ENCODE peak calls at places on chromosomes 7 and 10, in four cellular contexts. F is GM12878, V is HepG2, T is K562. I is an unnamed sample.

GRCh38 chr10:91758303-91759146 is 39.7 kb upstream of the TNKS2 start:
- DNase-seq in T (no peak), F (peak), V (peak), I (no peak)

GRCh38 chr7:92873776-92874175 is 37.4 kb upstream of the CDK6 start:
- DNase-seq in V (no peak), F (no peak), T (no peak), I (no peak)

GRCh38 chr7:134619627-134620331 is 26.9 kb upstream of the BPGM start:
- DNase-seq in V (no peak), T (no peak), F (no peak), I (no peak)

GRCh38 chr10:52615756-52616419 is 156.7 kb downstream of the MBL2 start:
- DNase-seq in V (no peak), T (no peak), F (no peak), I (no peak)

GRCh38 chr7:142012825-142013506 is 17.3 kb downstream of the MGAM start:
- DNase-seq in V (no peak), F (no peak), T (no peak), I (peak)

GRCh38 chr7:101950450-101951119 is 133.2 kb downstream of the CUX1 start:
- DNase-seq in T (peak), F (no peak), V (no peak), I (no peak)

GRCh38 chr10:84237199-84238051 is 3.9 kb downstream of the LRIT1 start:
- DNase-seq in F (no peak), T (peak), V (no peak), I (peak)

GRCh38 chr7:46321556-46322205 is 400.6 kb upstream of the IGFBP3 start:
- DNase-seq in F (no peak), T (no peak), V (peak), I (no peak)

GRCh38 chr7:106486331-106486730 is 174.6 kb downstream of the CCDC71L start:
- DNase-seq in T (no peak), V (no peak), F (no peak), I (no peak)

GRCh38 chr7:157480651-157481050 is 143.8 kb downstream of the DNAJB6 start:
- DNase-seq in V (no peak), F (no peak), T (no peak), I (no peak)

GRCh38 chr7:50591480-50592438 is 26.6 kb upstream of the DDC start:
- DNase-seq in F (peak), T (no peak), V (peak), I (no peak)

DNA sequence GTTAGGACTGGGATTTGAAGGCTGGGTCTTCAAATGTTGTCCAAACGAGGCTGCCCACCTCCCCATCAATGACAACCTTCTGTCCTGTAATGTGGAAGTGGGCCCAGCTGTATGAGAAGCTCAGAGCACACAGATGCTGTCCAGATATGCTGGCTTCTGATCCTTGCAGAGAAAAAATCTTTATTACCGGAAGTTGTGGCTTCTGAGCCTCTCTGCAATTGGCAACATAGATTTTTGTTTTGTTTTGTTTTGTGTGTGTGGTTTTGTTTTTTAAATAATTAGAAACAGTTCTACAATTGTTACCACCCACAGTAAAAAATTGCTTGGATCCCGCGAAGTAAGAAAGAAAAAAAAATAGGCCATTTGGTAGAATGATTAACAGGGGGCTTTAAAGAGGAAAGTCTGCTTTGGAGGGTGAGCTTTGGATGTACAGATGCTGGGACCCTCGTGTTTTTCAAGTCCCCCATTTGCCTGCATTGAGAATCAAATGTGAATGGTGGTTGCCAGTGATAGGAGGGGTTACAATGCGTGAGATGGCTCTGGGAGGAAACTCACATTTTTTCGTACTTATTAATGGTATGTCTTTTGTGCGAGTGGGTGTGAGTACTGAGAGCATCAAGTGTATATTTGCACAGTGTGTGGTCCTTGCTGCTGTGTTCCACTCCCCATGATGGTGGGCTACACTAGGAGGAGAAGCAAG is 153.2 kb downstream of the TCF7L2 start:
- DNase-seq in T (no peak), V (no peak), F (no peak), I (no peak)
- TF ChIP-seq CBFB in T (no peak), V (no peak), F (no peak), I (no peak)

GRCh38 chr10:86599729-86600128 is 54.6 kb upstream of the OPN4 start:
- DNase-seq in T (no peak), V (no peak), F (peak), I (peak)
- TF ChIP-seq CBFB in T (no peak), V (no peak), F (no peak), I (no peak)

DNA sequence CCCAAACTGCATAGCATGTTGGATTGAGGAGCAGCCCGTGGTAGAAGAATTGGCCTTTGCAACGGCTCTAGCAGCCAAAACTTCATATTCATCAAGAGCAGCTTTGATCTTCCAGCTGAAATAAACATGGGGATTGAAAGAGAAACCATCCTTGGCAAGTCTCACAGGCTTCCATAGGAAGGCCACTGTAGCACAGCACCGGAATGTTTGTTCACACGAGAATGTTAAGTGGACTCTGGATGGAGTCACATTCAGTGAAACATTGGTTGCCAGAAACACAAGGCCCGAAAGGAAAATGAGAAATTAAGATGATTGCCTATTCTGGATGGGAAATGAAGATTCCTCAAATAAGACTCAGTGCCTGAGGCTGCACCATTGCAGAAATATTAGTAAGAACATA is 97.4 kb downstream of the RAB18 start:
- DNase-seq in V (peak), F (no peak), T (no peak), I (no peak)
- TF ChIP-seq CBFB in V (no peak), F (no peak), T (no peak), I (no peak)

DNA sequence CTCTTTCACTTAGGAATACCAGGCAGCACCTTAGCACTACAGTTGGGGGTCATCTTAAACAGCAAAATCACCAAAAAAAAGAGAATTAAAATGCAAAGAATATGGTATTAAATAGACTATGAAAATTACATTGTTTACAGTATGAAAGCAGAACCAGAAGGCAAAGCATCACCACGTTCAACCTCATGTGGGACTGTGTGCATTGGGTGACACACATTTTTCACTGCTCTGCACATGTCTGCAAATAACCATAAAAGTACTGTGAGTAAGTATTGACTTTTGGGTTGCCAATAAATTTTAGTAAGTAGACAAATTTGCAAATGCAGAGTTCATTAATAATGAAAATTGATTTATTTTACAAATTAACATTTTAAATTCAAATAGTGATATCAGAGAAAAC is 232.1 kb upstream of the ZWINT start:
- DNase-seq in V (no peak), F (no peak), T (no peak), I (no peak)
- TF ChIP-seq CBFB in V (no peak), F (no peak), T (no peak), I (no peak)

GRCh38 chr10:61634711-61635110 is 28.0 kb upstream of the CABCOCO1 start:
- DNase-seq in T (no peak), V (no peak), F (no peak), I (no peak)

GRCh38 chr10:61629594-61629993 is 33.1 kb upstream of the CABCOCO1 start:
- DNase-seq in T (no peak), F (no peak), V (no peak), I (peak)

GRCh38 chr10:61635946-61636345 is 26.8 kb upstream of the CABCOCO1 start:
- DNase-seq in T (no peak), V (no peak), F (no peak), I (no peak)

GRCh38 chr10:61628875-61629513 is 33.7 kb upstream of the CABCOCO1 start:
- DNase-seq in F (no peak), V (peak), T (no peak), I (no peak)

GRCh38 chr10:61633665-61634064 is 29.1 kb upstream of the CABCOCO1 start:
- DNase-seq in V (no peak), F (no peak), T (no peak), I (no peak)
- TF ChIP-seq CBFB in V (no peak), F (no peak), T (no peak), I (no peak)

GRCh38 chr10:102139281-102140110 is 6.7 kb downstream of the PPRC1 start:
- DNase-seq in T (no peak), V (no peak), F (no peak), I (no peak)

GRCh38 chr10:102140913-102141540 is 8.2 kb downstream of the PPRC1 start:
- DNase-seq in F (no peak), T (no peak), V (no peak), I (no peak)

GRCh38 chr10:102141583-102142107 is 8.8 kb downstream of the PPRC1 start:
- DNase-seq in V (no peak), F (no peak), T (no peak), I (no peak)

GRCh38 chr10:102135956-102136526 is 3.2 kb downstream of the PPRC1 start:
- DNase-seq in V (no peak), F (no peak), T (no peak), I (no peak)

DNA sequence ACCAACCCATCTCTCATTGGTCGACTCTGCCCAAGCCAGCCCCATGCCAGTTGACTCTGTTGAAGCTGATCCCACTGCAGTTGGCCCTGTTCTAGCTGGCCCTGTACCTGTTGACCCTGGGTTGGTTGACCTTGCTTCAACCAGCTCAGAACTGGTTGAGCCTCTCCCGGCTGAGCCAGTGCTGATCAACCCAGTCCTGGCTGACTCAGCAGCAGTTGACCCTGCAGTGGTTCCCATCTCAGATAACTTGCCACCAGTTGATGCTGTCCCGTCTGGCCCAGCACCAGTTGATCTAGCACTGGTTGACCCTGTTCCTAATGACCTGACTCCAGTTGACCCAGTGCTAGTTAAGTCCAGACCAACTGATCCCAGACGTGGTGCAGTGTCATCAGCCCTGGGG is 7.4 kb downstream of the PPRC1 start:
- DNase-seq in T (no peak), F (no peak), V (no peak), I (no peak)
- TF ChIP-seq CBFB in T (no peak), F (no peak), V (no peak), I (no peak)

DNA sequence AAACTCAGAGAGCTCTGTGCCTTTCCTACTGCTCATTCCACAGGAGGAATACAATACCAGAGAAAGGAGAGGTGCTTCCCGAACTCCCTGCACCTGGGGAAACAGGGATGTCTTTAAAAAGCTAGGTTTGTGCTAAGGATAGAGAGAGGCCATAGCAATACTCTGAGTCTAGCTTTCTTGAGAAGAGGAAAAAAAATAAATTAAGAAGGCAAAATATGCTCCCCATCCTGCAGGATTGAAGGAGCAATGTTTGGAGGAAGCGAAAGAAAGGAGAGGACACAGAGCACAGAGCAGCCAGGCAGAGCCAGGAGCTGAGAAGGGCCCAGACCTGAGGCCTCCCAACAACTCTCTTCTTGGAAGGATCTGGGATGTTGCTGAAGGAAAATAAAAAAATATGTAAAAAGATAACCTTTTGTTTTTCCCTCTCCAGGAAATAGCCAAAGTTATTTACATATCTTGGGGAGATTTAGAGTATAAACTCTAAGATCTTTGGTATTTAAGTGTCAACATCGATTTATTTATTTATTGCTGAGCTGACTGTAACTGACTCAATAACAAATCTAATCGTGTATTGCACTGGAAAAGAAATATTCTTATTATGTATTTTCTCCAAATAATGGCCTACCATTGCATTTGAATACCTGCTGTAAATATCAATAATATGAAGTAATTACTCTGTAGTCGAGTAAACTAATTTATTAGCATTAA is 1.6 kb upstream of the HOXA11 start:
- DNase-seq in V (no peak), F (no peak), T (no peak), I (no peak)
- TF ChIP-seq CBFB in V (no peak), F (no peak), T (no peak), I (no peak)

GRCh38 chr10:111116211-111116610 is 39.4 kb downstream of the ADRA2A start:
- DNase-seq in F (no peak), V (no peak), T (no peak), I (no peak)

GRCh38 chr10:111113238-111113960 is 36.6 kb downstream of the ADRA2A start:
- DNase-seq in V (no peak), T (no peak), F (no peak), I (no peak)

GRCh38 chr10:111112333-111112732 is 35.5 kb downstream of the ADRA2A start:
- DNase-seq in T (no peak), V (no peak), F (no peak), I (no peak)

GRCh38 chr10:111114931-111115500 is 38.2 kb downstream of the ADRA2A start:
- DNase-seq in F (no peak), V (no peak), T (no peak), I (no peak)

GRCh38 chr10:111113961-111114830 is 37.4 kb downstream of the ADRA2A start:
- DNase-seq in V (no peak), F (no peak), T (no peak), I (no peak)
- TF ChIP-seq CBFB in V (no peak), F (no peak), T (no peak), I (no peak)

GRCh38 chr10:113187066-113187777 is 237.2 kb downstream of the TCF7L2 start:
- DNase-seq in V (peak), F (no peak), T (no peak), I (no peak)
- TF ChIP-seq CBFB in V (no peak), F (no peak), T (no peak), I (no peak)

I was measured in WTC11.